ENCODE peak calls at places on chromosomes 11 and 22, in ten cellular contexts. One of them, this sample, is unnamed.

GRCh38 chr11:72752088-72752914 is at the start of gene ARAP1:
- DNase-seq in H9: peak
- DNase-seq in transverse colon: peak
- DNase-seq in naive thymus-derived CD4-positive, alpha-beta T cell: peak
- DNase-seq in A549: peak
- DNase-seq in body of pancreas: peak
- DNase-seq in BE2C: peak
- DNase-seq in foreskin melanocyte: peak
- DNase-seq in activated T-helper 1 cell treated with anti-CD3 and anti-CD28 coated beads, Interleukin-12 subunit alpha, Interleukin-12 subunit beta, Interleukin-2, Interleukin-4 antibody, amounts not matched to agents 30 ng/mL and 10 ng/mL and 1 ng/mL, durations not matched to agents 14 hours and 24 hours and 36 hours: peak
- DNase-seq in tibial nerve: peak
- DNase-seq in this sample: peak

GRCh38 chr11:75425422-75425821 is 7.6 kb downstream of the KLHL35 start:
- DNase-seq in H9: peak
- DNase-seq in transverse colon: no peak
- DNase-seq in naive thymus-derived CD4-positive, alpha-beta T cell: no peak
- DNase-seq in A549: peak
- DNase-seq in body of pancreas: no peak
- DNase-seq in BE2C: no peak
- DNase-seq in foreskin melanocyte: no peak
- DNase-seq in activated T-helper 1 cell treated with anti-CD3 and anti-CD28 coated beads, Interleukin-12 subunit alpha, Interleukin-12 subunit beta, Interleukin-2, Interleukin-4 antibody, amounts not matched to agents 30 ng/mL and 10 ng/mL and 1 ng/mL, durations not matched to agents 14 hours and 24 hours and 36 hours: no peak
- DNase-seq in tibial nerve: no peak
- DNase-seq in this sample: no peak

GRCh38 chr11:126029805-126030204 is 32.9 kb downstream of the CDON start:
- DNase-seq in H9: no peak
- DNase-seq in transverse colon: no peak
- DNase-seq in naive thymus-derived CD4-positive, alpha-beta T cell: no peak
- DNase-seq in A549: no peak
- DNase-seq in body of pancreas: no peak
- DNase-seq in BE2C: no peak
- DNase-seq in foreskin melanocyte: no peak
- DNase-seq in activated T-helper 1 cell treated with anti-CD3 and anti-CD28 coated beads, Interleukin-12 subunit alpha, Interleukin-12 subunit beta, Interleukin-2, Interleukin-4 antibody, amounts not matched to agents 30 ng/mL and 10 ng/mL and 1 ng/mL, durations not matched to agents 14 hours and 24 hours and 36 hours: no peak
- DNase-seq in tibial nerve: no peak
- DNase-seq in this sample: no peak

GRCh38 chr11:76606102-76606793 is 64.3 kb downstream of the LRRC32 start:
- DNase-seq in H9: peak
- DNase-seq in transverse colon: no peak
- DNase-seq in naive thymus-derived CD4-positive, alpha-beta T cell: no peak
- DNase-seq in A549: no peak
- DNase-seq in body of pancreas: no peak
- DNase-seq in BE2C: no peak
- DNase-seq in foreskin melanocyte: no peak
- DNase-seq in activated T-helper 1 cell treated with anti-CD3 and anti-CD28 coated beads, Interleukin-12 subunit alpha, Interleukin-12 subunit beta, Interleukin-2, Interleukin-4 antibody, amounts not matched to agents 30 ng/mL and 10 ng/mL and 1 ng/mL, durations not matched to agents 14 hours and 24 hours and 36 hours: no peak
- DNase-seq in tibial nerve: peak
- DNase-seq in this sample: no peak

GRCh38 chr22:39215430-39216142 is 29.2 kb downstream of the PDGFB start:
- DNase-seq in H9: peak
- DNase-seq in transverse colon: no peak
- DNase-seq in naive thymus-derived CD4-positive, alpha-beta T cell: no peak
- DNase-seq in A549: peak
- DNase-seq in body of pancreas: peak
- DNase-seq in BE2C: no peak
- DNase-seq in foreskin melanocyte: no peak
- DNase-seq in activated T-helper 1 cell treated with anti-CD3 and anti-CD28 coated beads, Interleukin-12 subunit alpha, Interleukin-12 subunit beta, Interleukin-2, Interleukin-4 antibody, amounts not matched to agents 30 ng/mL and 10 ng/mL and 1 ng/mL, durations not matched to agents 14 hours and 24 hours and 36 hours: no peak
- DNase-seq in tibial nerve: no peak
- DNase-seq in this sample: peak

GRCh38 chr11:37450613-37451012 is 852.6 kb upstream of the RAG2 start:
- DNase-seq in H9: no peak
- DNase-seq in transverse colon: no peak
- DNase-seq in naive thymus-derived CD4-positive, alpha-beta T cell: no peak
- DNase-seq in A549: no peak
- DNase-seq in body of pancreas: no peak
- DNase-seq in BE2C: no peak
- DNase-seq in foreskin melanocyte: no peak
- DNase-seq in activated T-helper 1 cell treated with anti-CD3 and anti-CD28 coated beads, Interleukin-12 subunit alpha, Interleukin-12 subunit beta, Interleukin-2, Interleukin-4 antibody, amounts not matched to agents 30 ng/mL and 10 ng/mL and 1 ng/mL, durations not matched to agents 14 hours and 24 hours and 36 hours: no peak
- DNase-seq in tibial nerve: no peak
- DNase-seq in this sample: no peak

GRCh38 chr11:126194121-126194543 is 17.3 kb downstream of the RPUSD4 start:
- DNase-seq in H9: no peak
- DNase-seq in transverse colon: peak
- DNase-seq in naive thymus-derived CD4-positive, alpha-beta T cell: peak
- DNase-seq in A549: peak
- DNase-seq in body of pancreas: peak
- DNase-seq in BE2C: peak
- DNase-seq in foreskin melanocyte: peak
- DNase-seq in activated T-helper 1 cell treated with anti-CD3 and anti-CD28 coated beads, Interleukin-12 subunit alpha, Interleukin-12 subunit beta, Interleukin-2, Interleukin-4 antibody, amounts not matched to agents 30 ng/mL and 10 ng/mL and 1 ng/mL, durations not matched to agents 14 hours and 24 hours and 36 hours: no peak
- DNase-seq in tibial nerve: peak
- DNase-seq in this sample: peak

GRCh38 chr11:112852141-112852853 is 108.9 kb upstream of the NCAM1 start:
- DNase-seq in H9: no peak
- DNase-seq in transverse colon: no peak
- DNase-seq in naive thymus-derived CD4-positive, alpha-beta T cell: no peak
- DNase-seq in A549: no peak
- DNase-seq in body of pancreas: no peak
- DNase-seq in BE2C: no peak
- DNase-seq in foreskin melanocyte: no peak
- DNase-seq in activated T-helper 1 cell treated with anti-CD3 and anti-CD28 coated beads, Interleukin-12 subunit alpha, Interleukin-12 subunit beta, Interleukin-2, Interleukin-4 antibody, amounts not matched to agents 30 ng/mL and 10 ng/mL and 1 ng/mL, durations not matched to agents 14 hours and 24 hours and 36 hours: no peak
- DNase-seq in tibial nerve: no peak
- DNase-seq in this sample: no peak

GRCh38 chr11:74592063-74592440 is 330 bp upstream of the POLD3 start:
- DNase-seq in H9: no peak
- DNase-seq in transverse colon: no peak
- DNase-seq in naive thymus-derived CD4-positive, alpha-beta T cell: no peak
- DNase-seq in A549: no peak
- DNase-seq in body of pancreas: no peak
- DNase-seq in BE2C: no peak
- DNase-seq in foreskin melanocyte: no peak
- DNase-seq in activated T-helper 1 cell treated with anti-CD3 and anti-CD28 coated beads, Interleukin-12 subunit alpha, Interleukin-12 subunit beta, Interleukin-2, Interleukin-4 antibody, amounts not matched to agents 30 ng/mL and 10 ng/mL and 1 ng/mL, durations not matched to agents 14 hours and 24 hours and 36 hours: no peak
- DNase-seq in tibial nerve: no peak
- DNase-seq in this sample: no peak

This sample was measured in CD4-positive, alpha-beta memory T cell.